ENCODE peak calls at places on chromosome X, in four cellular contexts. F is kidney, W is IMR-90, O is tibial nerve. Y is an unnamed sample.

GRCh38 chrX:24026403-24026801 is 584 bp downstream of the KLHL15 start:
- DNase-seq in F (no peak), W (no peak), O (no peak), Y (no peak)

GRCh38 chrX:13005671-13006473 is 31.0 kb downstream of the TMSB4X start:
- DNase-seq in F (no peak), W (peak), O (no peak), Y (no peak)

GRCh38 chrX:65582450-65583082 is 48.0 kb upstream of the LAS1L start:
- DNase-seq in F (no peak), W (no peak), O (no peak), Y (no peak)

GRCh38 chrX:136067946-136068345 is 79.4 kb upstream of the FHL1 start:
- DNase-seq in F (no peak), W (no peak), O (no peak), Y (no peak)

GRCh38 chrX:71919436-71919835 is 8.8 kb downstream of the NHSL2 start:
- DNase-seq in F (no peak), W (peak), O (no peak), Y (no peak)

GRCh38 chrX:47484885-47485284 is 1.9 kb upstream of the ZNF41 start:
- DNase-seq in F (no peak), W (no peak), O (no peak), Y (no peak)

GRCh38 chrX:153969904-153970397 is 1.7 kb downstream of the HCFC1 start:
- DNase-seq in F (peak), W (peak), O (no peak), Y (no peak)

GRCh38 chrX:109485470-109486340 is 3.8 kb upstream of the GUCY2F start:
- DNase-seq in F (no peak), W (peak), O (peak), Y (peak)

DNA sequence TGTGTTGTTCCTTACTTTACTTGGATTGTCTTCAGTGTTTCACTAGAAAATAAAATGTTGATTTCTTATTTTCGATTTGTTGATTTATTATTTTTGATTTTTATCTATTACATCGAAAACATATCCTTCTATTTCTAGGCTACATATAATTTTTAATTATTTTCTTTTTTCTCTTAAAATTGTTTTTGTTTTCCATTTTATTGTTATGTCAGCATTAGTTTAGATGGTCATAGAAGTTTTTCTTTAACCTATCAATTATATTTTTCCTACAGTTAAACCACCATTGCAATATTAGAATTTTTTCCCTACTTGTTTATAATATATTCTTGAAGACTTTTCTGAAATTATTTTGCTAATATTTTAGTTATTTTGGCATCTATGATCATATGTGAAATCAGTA is 1685.1 kb downstream of the RPA4 start:
- DNase-seq in F (no peak), W (no peak), O (no peak), Y (no peak)
- H3K27ac ChIP-seq in F (no peak), W (no peak), O (no peak), Y (no peak)

GRCh38 chrX:140422501-140422900 is 82.4 kb downstream of the SOX3 start:
- DNase-seq in F (no peak), W (no peak), O (no peak), Y (no peak)

GRCh38 chrX:140431521-140431920 is 73.3 kb downstream of the SOX3 start:
- DNase-seq in F (no peak), W (peak), O (no peak), Y (no peak)

GRCh38 chrX:140425712-140426395 is 79.0 kb downstream of the SOX3 start:
- DNase-seq in F (no peak), W (no peak), O (no peak), Y (no peak)
- H3K4me3 ChIP-seq in F (no peak), W (no peak), O (no peak), Y (no peak)

GRCh38 chrX:102988517-102988916 is 51.4 kb downstream of the RAB40AL start:
- DNase-seq in F (no peak), W (no peak), O (no peak), Y (no peak)

GRCh38 chrX:102983205-102983604 is 46.1 kb downstream of the RAB40AL start:
- DNase-seq in F (no peak), W (no peak), O (no peak), Y (no peak)

GRCh38 chrX:102979536-102979935 is 42.5 kb downstream of the RAB40AL start:
- DNase-seq in F (no peak), W (no peak), O (no peak), Y (no peak)

DNA sequence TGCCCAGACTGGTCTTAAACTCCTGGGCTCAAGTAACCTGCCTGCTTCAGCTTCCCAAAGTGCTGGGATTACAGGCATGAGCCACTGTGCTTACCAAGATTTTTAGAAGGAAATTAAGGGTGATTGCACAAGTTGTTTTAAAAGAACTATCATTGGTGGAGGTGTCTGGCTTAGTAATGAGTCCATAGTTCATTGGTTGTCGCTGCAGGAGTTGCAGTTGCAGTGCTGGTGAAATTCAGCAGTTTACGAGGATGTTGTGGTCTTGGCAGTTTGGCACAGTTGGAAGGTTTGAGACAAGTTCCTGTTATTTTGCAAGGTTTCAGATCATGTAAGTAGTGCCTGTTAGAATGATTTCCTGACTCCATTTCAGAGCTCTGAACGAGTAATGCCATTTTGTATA is 48.1 kb downstream of the RAB40AL start:
- DNase-seq in F (no peak), W (no peak), O (no peak), Y (no peak)
- TF ChIP-seq CTCF in F (no peak), W (no peak), O (no peak), Y (no peak)

DNA sequence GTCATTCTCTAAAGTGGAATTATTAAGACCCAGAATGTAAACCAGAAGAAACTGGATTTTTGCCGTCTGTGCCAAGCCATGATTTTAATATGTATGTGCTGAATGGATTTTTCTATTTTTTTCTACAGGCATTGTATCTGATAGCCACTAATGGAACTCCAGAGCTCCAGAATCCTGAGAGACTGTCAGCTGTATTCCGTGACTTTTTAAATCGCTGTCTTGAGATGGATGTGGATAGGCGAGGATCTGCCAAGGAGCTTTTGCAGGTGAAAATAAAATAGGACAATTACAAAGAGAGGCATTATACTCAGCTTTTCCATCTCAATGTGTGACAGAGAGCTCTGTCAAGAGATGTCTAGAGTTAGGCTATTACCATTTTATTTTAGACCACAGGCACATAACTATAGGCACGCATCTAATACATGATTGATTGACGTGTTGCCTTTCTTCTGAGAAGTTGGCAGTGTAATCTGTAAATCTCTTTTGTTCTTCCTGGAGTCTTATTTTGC is 53.9 kb downstream of the CAPN6 start:
- DNase-seq in F (no peak), W (no peak), O (no peak), Y (no peak)
- H3K27ac ChIP-seq in F (no peak), W (no peak), O (no peak), Y (no peak)

GRCh38 chrX:118523920-118524319 is 28.3 kb downstream of the DOCK11 start:
- DNase-seq in F (no peak), W (no peak), O (no peak), Y (no peak)

GRCh38 chrX:118525146-118525725 is 29.6 kb downstream of the DOCK11 start:
- DNase-seq in F (no peak), W (no peak), O (no peak), Y (no peak)

GRCh38 chrX:118524344-118524743 is 28.7 kb downstream of the DOCK11 start:
- DNase-seq in F (no peak), W (no peak), O (no peak), Y (no peak)

GRCh38 chrX:118528089-118528753 is 32.6 kb downstream of the DOCK11 start:
- DNase-seq in F (no peak), W (no peak), O (no peak), Y (no peak)

DNA sequence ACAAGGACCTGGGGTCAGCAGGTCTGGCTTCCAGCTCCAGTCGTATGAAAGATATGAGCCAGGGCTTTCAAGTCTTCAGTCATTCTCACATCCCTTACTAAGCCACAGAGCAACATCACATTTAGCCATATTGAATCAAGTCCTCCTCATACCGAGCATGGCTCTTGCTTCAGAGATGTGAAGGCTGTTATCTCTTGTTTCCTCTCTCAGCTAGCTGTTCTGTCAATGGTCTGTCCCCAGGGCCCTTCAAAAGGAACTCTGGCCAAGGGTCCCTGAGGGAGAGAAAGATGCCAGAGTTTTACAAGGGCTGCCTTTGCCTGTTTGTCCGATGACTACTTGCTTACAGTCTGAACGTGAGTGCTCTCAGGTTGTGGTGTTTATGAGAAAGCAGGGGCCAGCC is 30.5 kb downstream of the DOCK11 start:
- DNase-seq in F (no peak), W (no peak), O (no peak), Y (no peak)
- H3K4me3 ChIP-seq in F (no peak), W (no peak), O (no peak), Y (no peak)

GRCh38 chrX:115364625-115365024 is 75.1 kb downstream of the LUZP4 start:
- DNase-seq in F (no peak), W (peak), O (no peak), Y (no peak)

GRCh38 chrX:115366535-115366934 is 77.0 kb downstream of the LUZP4 start:
- DNase-seq in F (no peak), W (no peak), O (no peak), Y (no peak)

GRCh38 chrX:115372026-115372610 is 82.6 kb downstream of the LUZP4 start:
- DNase-seq in F (no peak), W (peak), O (no peak), Y (no peak)

GRCh38 chrX:115367956-115368355 is 78.4 kb downstream of the LUZP4 start:
- DNase-seq in F (no peak), W (peak), O (no peak), Y (no peak)

DNA sequence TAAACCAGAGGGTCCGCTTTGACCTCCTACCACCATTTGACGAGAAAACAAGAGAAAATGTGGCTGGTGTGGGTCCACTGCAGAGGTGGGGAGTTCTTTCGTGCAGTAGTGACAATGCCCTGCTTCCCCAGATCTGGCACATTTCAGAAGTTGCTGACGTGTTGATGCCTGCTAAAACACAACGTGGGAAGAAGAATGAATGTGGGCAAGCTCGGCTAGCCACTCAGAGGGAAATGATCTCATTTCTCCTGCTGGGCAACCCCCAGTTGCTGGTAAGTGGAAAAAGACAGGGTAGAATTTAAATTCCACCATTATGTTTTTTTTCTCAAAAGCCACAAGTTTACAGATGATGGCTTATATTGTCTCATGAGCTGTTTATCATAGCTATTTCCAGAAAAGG is 77.9 kb downstream of the LUZP4 start:
- DNase-seq in F (no peak), W (peak), O (no peak), Y (no peak)
- TF ChIP-seq CTCF in F (no peak), W (no peak), O (no peak), Y (no peak)

GRCh38 chrX:20954014-20954413 is 420.2 kb upstream of the CNKSR2 start:
- DNase-seq in F (no peak), W (no peak), O (no peak), Y (no peak)

GRCh38 chrX:20947411-20947912 is 426.8 kb upstream of the CNKSR2 start:
- DNase-seq in F (no peak), W (no peak), O (no peak), Y (no peak)

GRCh38 chrX:20951016-20951795 is 423.0 kb upstream of the CNKSR2 start:
- DNase-seq in F (no peak), W (no peak), O (no peak), Y (peak)

GRCh38 chrX:20952180-20952579 is 422.0 kb upstream of the CNKSR2 start:
- DNase-seq in F (no peak), W (no peak), O (no peak), Y (no peak)
- H3K27ac ChIP-seq in F (no peak), W (no peak), O (no peak), Y (no peak)

GRCh38 chrX:114599903-114600302 is 16.0 kb downstream of the HTR2C start:
- DNase-seq in F (no peak), W (no peak), O (no peak), Y (no peak)

DNA sequence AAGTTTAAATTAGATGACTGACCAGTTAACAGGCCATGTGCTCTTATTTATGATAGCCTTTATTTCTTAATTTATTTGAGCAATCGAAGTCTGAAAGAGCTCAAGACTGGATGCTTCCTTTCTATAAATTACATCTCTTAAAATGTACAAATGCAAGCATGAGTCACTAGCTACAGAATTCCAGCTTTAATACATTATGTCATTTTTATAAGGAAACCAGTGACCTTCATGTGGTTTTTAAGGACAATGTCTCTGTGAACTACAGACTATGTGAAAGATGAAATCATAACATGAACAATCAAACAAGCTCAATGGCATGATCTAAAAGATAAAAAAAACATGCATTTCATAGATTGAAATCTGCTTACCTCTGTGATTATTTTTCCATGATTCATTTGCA is 15.4 kb downstream of the HTR2C start:
- DNase-seq in F (no peak), W (no peak), O (no peak), Y (no peak)
- H3K4me3 ChIP-seq in F (no peak), W (no peak), O (no peak), Y (no peak)

Y was measured in prostate gland.